ENCODE peak calls at places on chromosome 3, in nine cellular contexts. R is fibroblast of lung, N is astrocyte, Q is hepatocyte, B is A549, S is mammary epithelial cell, J is OCI-LY7, I is trophoblast cell, O is osteoblast. L is an unnamed sample.

GRCh38 chr3:179244874-179245273 is 6.0 kb downstream of the KCNMB3 start:
- DNase-seq in J (no peak), S (no peak), O (no peak), I (peak; percentile 55), R (peak; percentile 86), B (no peak), N (peak; percentile 86), Q (no peak), L (no peak)

GRCh38 chr3:99413504-99413903 is 224.9 kb upstream of the COL8A1 start:
- DNase-seq in R (peak; percentile 80), I (peak; percentile 50), N (peak; percentile 73), S (peak; percentile 19), O (peak; percentile 73), Q (no peak), B (no peak), J (no peak), L (no peak)

GRCh38 chr3:31937225-31937624 is 43.8 kb downstream of the OSBPL10 start:
- DNase-seq in O (no peak), R (no peak), N (no peak), Q (no peak), S (peak; percentile 71), B (no peak), I (no peak), J (no peak), L (no peak)

GRCh38 chr3:126450219-126450618 is 25.5 kb downstream of the ZXDC start:
- DNase-seq in Q (no peak), B (no peak), S (no peak), O (no peak), N (no peak), R (no peak), J (no peak), I (no peak), L (no peak)

GRCh38 chr3:147384210-147385058 is 21.9 kb downstream of the ZIC4 start:
- DNase-seq in S (no peak), N (no peak), I (no peak), R (no peak), J (no peak), Q (no peak), O (no peak), B (no peak), L (no peak)

GRCh38 chr3:14847613-14848541 is 29.1 kb downstream of the FGD5 start:
- DNase-seq in Q (peak; percentile 66), N (no peak), I (no peak), J (peak; percentile 40), O (no peak), B (peak; percentile 13), R (no peak), S (no peak), L (no peak)

GRCh38 chr3:159029306-159030026 is 227.6 kb downstream of the MFSD1 start:
- DNase-seq in B (no peak), N (no peak), R (no peak), I (no peak), O (no peak), J (no peak), S (peak; percentile 2), Q (no peak), L (no peak)

GRCh38 chr3:96863129-96863740 is 48.8 kb downstream of the EPHA6 start:
- DNase-seq in B (peak; percentile 54), J (peak; percentile 33), R (peak; percentile 10), Q (peak; percentile 72), I (peak; percentile 72), S (peak; percentile 8), N (no peak), O (no peak), L (peak; percentile 34)

GRCh38 chr3:154730221-154730620 is 300.2 kb upstream of the GPR149 start:
- DNase-seq in J (no peak), B (no peak), I (no peak), O (no peak), R (no peak), S (no peak), N (no peak), Q (peak; percentile 15), L (no peak)

GRCh38 chr3:11290743-11291680 is 18.8 kb downstream of the ATG7 start:
- DNase-seq in J (peak; percentile 20), O (no peak), N (peak; percentile 74), Q (no peak), R (peak; percentile 82), S (peak; percentile 29), I (peak; percentile 43), B (no peak), L (no peak)

GRCh38 chr3:134666466-134666865 is 15.6 kb upstream of the KY start:
- DNase-seq in B (no peak), N (no peak), S (peak; percentile 55), Q (no peak), I (peak; percentile 36), J (no peak), O (peak; percentile 92), R (peak; percentile 44), L (no peak)

GRCh38 chr3:184461219-184461618 is 81.4 kb downstream of the CHRD start:
- DNase-seq in N (no peak), S (no peak), O (no peak), Q (no peak), I (no peak), J (no peak), B (no peak), R (no peak), L (no peak)

GRCh38 chr3:71131893-71132314 is 451.6 kb downstream of the FOXP1 start:
- DNase-seq in R (no peak), I (no peak), B (no peak), N (no peak), J (peak; percentile 44), Q (no peak), O (no peak), S (no peak), L (no peak)

GRCh38 chr3:111926266-111926676 is 52.6 kb upstream of the ABHD10 start:
- DNase-seq in I (no peak), S (no peak), J (no peak), B (no peak), Q (no peak), O (no peak), N (no peak), R (no peak), L (no peak)

GRCh38 chr3:111923095-111923771 is 55.6 kb upstream of the ABHD10 start:
- DNase-seq in B (peak; percentile 63), N (no peak), J (no peak), Q (no peak), I (peak; percentile 69), O (no peak), S (peak; percentile 87), R (peak; percentile 47), L (peak; percentile 28)

GRCh38 chr3:111924283-111924682 is 54.5 kb upstream of the ABHD10 start:
- DNase-seq in J (no peak), R (no peak), I (no peak), N (no peak), B (no peak), Q (no peak), O (no peak), S (peak; percentile 84), L (no peak)

GRCh38 chr3:111919370-111920065 is 59.3 kb upstream of the ABHD10 start:
- DNase-seq in J (no peak), S (no peak), R (no peak), O (no peak), N (no peak), B (no peak), Q (no peak), I (no peak), L (no peak)

DNA sequence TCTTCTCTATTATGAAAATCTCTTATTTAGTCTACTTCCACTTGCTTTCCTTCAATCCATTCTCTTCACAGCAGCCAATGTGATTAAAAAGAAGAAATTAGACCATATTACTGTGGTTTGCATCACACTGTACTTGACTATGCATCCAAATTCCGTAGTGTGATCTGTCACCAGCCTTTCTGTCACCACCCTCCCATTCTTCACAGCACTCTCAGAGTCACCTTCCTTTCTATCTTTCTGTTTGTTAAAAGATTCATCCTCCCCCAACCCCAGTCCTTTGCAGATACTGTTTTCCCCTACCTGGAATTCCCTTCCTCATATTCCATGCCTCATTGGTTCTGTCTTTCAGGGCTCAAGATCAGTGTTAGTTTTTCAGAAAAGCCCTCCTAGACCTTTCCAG is 55.0 kb upstream of the ABHD10 start:
- DNase-seq in B (no peak), Q (no peak), S (no peak), I (no peak), R (no peak), J (no peak), N (no peak), O (no peak), L (peak; percentile 49)
- H3K27ac ChIP-seq in B (peak overlapping the region; percentile 56), Q (no peak overlapping the region), S (peak overlapping the region; percentile 94), I (no peak overlapping the region), R (no peak overlapping the region), J (no peak overlapping the region), N (no peak overlapping the region), O (no peak overlapping the region), L (peak overlapping the region; percentile 96)

GRCh38 chr3:186166491-186167288 is 57.8 kb upstream of the ETV5 start:
- DNase-seq in O (no peak), S (no peak), I (no peak), B (no peak), R (no peak), N (no peak), Q (no peak), J (no peak), L (no peak)
- H3K4me2 ChIP-seq in O (no peak overlapping the region), S (no peak overlapping the region), I (no peak overlapping the region), B (no peak overlapping the region), R (no peak overlapping the region), N (no peak overlapping the region), Q (no peak overlapping the region), J (no peak overlapping the region), L (no peak overlapping the region)

GRCh38 chr3:69739204-69740102 is at the start of gene MITF:
- DNase-seq in R (peak; percentile 87), B (peak; percentile 89), S (peak; percentile 90), I (peak; percentile 94), O (peak; percentile 98), J (no peak), N (peak; percentile 77), Q (peak; percentile 95), L (peak; percentile 88)

GRCh38 chr3:69737396-69737795 is 1.9 kb upstream of the MITF start:
- DNase-seq in I (no peak), Q (no peak), O (no peak), S (no peak), B (no peak), J (no peak), R (no peak), N (no peak), L (no peak)

GRCh38 chr3:69740103-69741021 is 1.1 kb downstream of the MITF start:
- DNase-seq in Q (peak; percentile 77), J (no peak), S (peak; percentile 56), O (no peak), N (no peak), I (peak; percentile 80), R (no peak), B (no peak), L (peak; percentile 77)

GRCh38 chr3:69738291-69738690 is 973 bp upstream of the MITF start:
- DNase-seq in O (peak; percentile 76), Q (no peak), S (peak; percentile 34), I (peak; percentile 18), N (peak; percentile 6), R (peak; percentile 17), B (no peak), J (no peak), L (peak; percentile 40)

GRCh38 chr3:69738859-69739203 is 433 bp upstream of the MITF start:
- DNase-seq in N (no peak), B (no peak), R (no peak), J (no peak), O (peak; percentile 26), Q (no peak), I (no peak), S (no peak), L (no peak)
- H3K27ac ChIP-seq in N (no peak overlapping the region), B (peak overlapping the region; percentile 59), R (no peak overlapping the region), J (no peak overlapping the region), O (no peak overlapping the region), Q (peak overlapping the region; percentile 3), I (no peak overlapping the region), S (no peak overlapping the region), L (no peak overlapping the region)

GRCh38 chr3:189103208-189103607 is 68.6 kb upstream of the TPRG1 start:
- DNase-seq in I (no peak), J (no peak), Q (no peak), S (no peak), O (no peak), R (no peak), B (no peak), N (no peak), L (no peak)
- H3K4me2 ChIP-seq in I (no peak overlapping the region), J (no peak overlapping the region), Q (no peak overlapping the region), S (no peak overlapping the region), O (no peak overlapping the region), R (no peak overlapping the region), B (no peak overlapping the region), N (no peak overlapping the region), L (no peak overlapping the region)

L was measured in PC-9.